ENCODE peak calls at places on chromosomes 6 and 20, in seven cellular contexts. One of them, this sample, is unnamed.
A peak's percentile ranks its signal among the peaks of the same experiment; 100 is the strongest.

GRCh38 chr6:4727671-4728435 is 48.4 kb upstream of the CDYL start:
- DNase-seq in SK-N-SH: no peak
- DNase-seq in cardiac muscle cell: peak; percentile 10
- DNase-seq in posterior vena cava: peak; percentile 41
- DNase-seq in uterus: no peak
- DNase-seq in pancreas: no peak
- DNase-seq in aorta: no peak
- DNase-seq in this sample: no peak

GRCh38 chr20:50969912-50970311 is 11.3 kb downstream of the MOCS3 start:
- DNase-seq in posterior vena cava: no peak
- DNase-seq in SK-N-SH: no peak
- DNase-seq in pancreas: no peak
- DNase-seq in cardiac muscle cell: no peak
- DNase-seq in aorta: no peak
- DNase-seq in uterus: no peak
- DNase-seq in this sample: peak; percentile 72

GRCh38 chr6:142925575-142926110 is 19.3 kb downstream of the HIVEP2 start:
- DNase-seq in cardiac muscle cell: peak; percentile 89
- DNase-seq in uterus: no peak
- DNase-seq in SK-N-SH: no peak
- DNase-seq in aorta: no peak
- DNase-seq in pancreas: no peak
- DNase-seq in posterior vena cava: no peak
- DNase-seq in this sample: no peak

GRCh38 chr20:24491043-24491756 is 21.8 kb downstream of the SYNDIG1 start:
- DNase-seq in aorta: no peak
- DNase-seq in cardiac muscle cell: no peak
- DNase-seq in posterior vena cava: no peak
- DNase-seq in SK-N-SH: no peak
- DNase-seq in uterus: no peak
- DNase-seq in pancreas: no peak
- DNase-seq in this sample: no peak

GRCh38 chr6:105748737-105749161 is 337.4 kb upstream of the PRDM1 start:
- DNase-seq in aorta: no peak
- DNase-seq in SK-N-SH: no peak
- DNase-seq in cardiac muscle cell: peak; percentile 2
- DNase-seq in posterior vena cava: no peak
- DNase-seq in pancreas: no peak
- DNase-seq in uterus: no peak
- DNase-seq in this sample: no peak

GRCh38 chr6:166520905-166521834 is 65.3 kb downstream of the RAMACL start:
- DNase-seq in pancreas: no peak
- DNase-seq in uterus: no peak
- DNase-seq in SK-N-SH: no peak
- DNase-seq in posterior vena cava: no peak
- DNase-seq in cardiac muscle cell: no peak
- DNase-seq in aorta: no peak
- DNase-seq in this sample: no peak

GRCh38 chr20:36314734-36315544 is 8.8 kb downstream of the DLGAP4 start:
- DNase-seq in aorta: peak; percentile 18
- DNase-seq in uterus: no peak
- DNase-seq in SK-N-SH: no peak
- DNase-seq in pancreas: no peak
- DNase-seq in cardiac muscle cell: no peak
- DNase-seq in posterior vena cava: no peak
- DNase-seq in this sample: peak; percentile 79

GRCh38 chr20:64212750-64213149 is 42.8 kb upstream of the PCMTD2 start:
- DNase-seq in uterus: peak; percentile 57
- DNase-seq in cardiac muscle cell: peak; percentile 64
- DNase-seq in aorta: no peak
- DNase-seq in pancreas: peak; percentile 27
- DNase-seq in posterior vena cava: no peak
- DNase-seq in SK-N-SH: no peak
- DNase-seq in this sample: no peak

GRCh38 chr20:46648903-46649649 is 2.2 kb downstream of the SLC13A3 start:
- DNase-seq in pancreas: no peak
- DNase-seq in uterus: no peak
- DNase-seq in SK-N-SH: no peak
- DNase-seq in cardiac muscle cell: no peak
- DNase-seq in aorta: no peak
- DNase-seq in posterior vena cava: no peak
- DNase-seq in this sample: no peak

GRCh38 chr20:63940071-63940471 is 16.1 kb downstream of the UCKL1 start:
- DNase-seq in posterior vena cava: no peak
- DNase-seq in cardiac muscle cell: no peak
- DNase-seq in uterus: no peak
- DNase-seq in SK-N-SH: no peak
- DNase-seq in aorta: peak; percentile 46
- DNase-seq in pancreas: no peak
- DNase-seq in this sample: peak; percentile 88

GRCh38 chr20:43235998-43236397 is 46.3 kb upstream of the PTPRT start:
- DNase-seq in pancreas: no peak
- DNase-seq in SK-N-SH: no peak
- DNase-seq in posterior vena cava: no peak
- DNase-seq in uterus: no peak
- DNase-seq in aorta: no peak
- DNase-seq in cardiac muscle cell: no peak
- DNase-seq in this sample: no peak

GRCh38 chr6:52049252-52050050 is 38.0 kb downstream of the PKHD1 start:
- DNase-seq in posterior vena cava: no peak
- DNase-seq in cardiac muscle cell: peak; percentile 49
- DNase-seq in SK-N-SH: peak; percentile 36
- DNase-seq in uterus: no peak
- DNase-seq in pancreas: no peak
- DNase-seq in aorta: no peak
- DNase-seq in this sample: no peak

GRCh38 chr6:105510746-105511145 is 107.9 kb upstream of the PREP start:
- DNase-seq in cardiac muscle cell: peak; percentile 11
- DNase-seq in pancreas: no peak
- DNase-seq in SK-N-SH: no peak
- DNase-seq in aorta: no peak
- DNase-seq in posterior vena cava: no peak
- DNase-seq in uterus: no peak
- DNase-seq in this sample: no peak

GRCh38 chr6:26569433-26569764 is 27.4 kb upstream of the ABT1 start:
- DNase-seq in SK-N-SH: no peak
- DNase-seq in pancreas: no peak
- DNase-seq in cardiac muscle cell: no peak
- DNase-seq in posterior vena cava: no peak
- DNase-seq in uterus: no peak
- DNase-seq in aorta: no peak
- DNase-seq in this sample: no peak